ENCODE peak calls at places on chromosomes 5 and 9, in five cellular contexts. I, S, T, H and J are unnamed samples.

GRCh38 chr9:3674561-3674960 is 148.8 kb upstream of the RFX3 start:
- DNase-seq in I (no peak), S (no peak), T (no peak), H (no peak), J (no peak)

GRCh38 chr5:4011943-4012342 is 416.3 kb downstream of the IRX1 start:
- DNase-seq in I (no peak), S (no peak), T (no peak), H (no peak), J (no peak)

GRCh38 chr5:77900691-77901090 is 124.6 kb upstream of the TBCA start:
- DNase-seq in I (no peak), S (no peak), T (no peak), H (no peak), J (no peak)

GRCh38 chr9:114348906-114349482 is 19.3 kb downstream of the ORM2 start:
- DNase-seq in I (peak), S (peak), T (peak), H (peak), J (peak)

GRCh38 chr9:134939836-134940235 is 22.1 kb upstream of the FCN1 start:
- DNase-seq in I (no peak), S (no peak), T (no peak), H (no peak), J (no peak)

GRCh38 chr5:56669534-56670483 is 145.5 kb upstream of the MAP3K1 start:
- DNase-seq in I (no peak), S (no peak), T (peak), H (peak), J (peak)

GRCh38 chr5:97923496-97923895 is 740.4 kb upstream of the RIOK2 start:
- DNase-seq in I (no peak), S (no peak), T (no peak), H (no peak), J (no peak)

GRCh38 chr5:89869346-89869745 is 540.2 kb downstream of the CETN3 start:
- DNase-seq in I (no peak), S (no peak), T (no peak), H (no peak), J (no peak)

GRCh38 chr5:5585751-5586341 is 163.4 kb downstream of the ICE1 start:
- DNase-seq in I (no peak), S (no peak), T (no peak), H (no peak), J (no peak)

GRCh38 chr5:11973469-11973868 is 69.2 kb upstream of the CTNND2 start:
- DNase-seq in I (no peak), S (no peak), T (no peak), H (no peak), J (no peak)

GRCh38 chr9:32570262-32570661 is 2.7 kb downstream of the NDUFB6 start:
- DNase-seq in I (no peak), S (no peak), T (no peak), H (no peak), J (no peak)

GRCh38 chr5:87885727-87886126 is 382.9 kb downstream of the TMEM161B start:
- DNase-seq in I (no peak), S (no peak), T (no peak), H (no peak), J (no peak)

GRCh38 chr9:104746798-104747197 is 685 bp upstream of the NIPSNAP3A start:
- DNase-seq in I (no peak), S (no peak), T (no peak), H (no peak), J (no peak)

GRCh38 chr9:104748359-104749031 is 1.0 kb downstream of the NIPSNAP3A start:
- DNase-seq in I (peak), S (peak), T (peak), H (no peak), J (peak)

GRCh38 chr9:104746285-104746684 is 1.2 kb upstream of the NIPSNAP3A start:
- DNase-seq in I (no peak), S (no peak), T (no peak), H (no peak), J (no peak)

GRCh38 chr9:104747565-104748358 is at the start of gene NIPSNAP3A:
- DNase-seq in I (peak), S (peak), T (peak), H (peak), J (peak)

DNA sequence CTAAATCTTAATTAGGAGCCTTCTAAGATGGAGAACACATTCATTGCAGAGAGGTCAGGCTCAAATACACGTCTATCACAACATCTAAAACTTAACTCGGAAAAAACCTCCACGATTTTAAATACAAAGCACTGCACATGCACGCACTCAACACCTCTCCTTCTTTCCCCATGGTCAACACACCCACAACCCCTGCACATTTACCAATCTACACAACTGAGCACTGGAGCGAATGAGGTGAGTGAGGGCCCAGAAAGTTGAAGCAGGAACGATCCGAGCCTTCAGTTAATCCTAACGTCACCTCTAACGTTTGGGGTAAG is 278 bp upstream of the NIPSNAP3A start:
- DNase-seq in I (no peak), S (no peak), T (no peak), H (no peak), J (no peak)
- TF ChIP-seq MAFK in I (no peak), S (no peak), T (no peak), H (no peak), J (no peak)

GRCh38 chr5:96093340-96093739 is 131.7 kb upstream of the ELL2 start:
- DNase-seq in I (no peak), S (no peak), T (no peak), H (no peak), J (no peak)
- TF ChIP-seq MAFK in I (no peak), S (no peak), T (no peak), H (no peak), J (no peak)

GRCh38 chr5:178388381-178389030 is 155.9 kb upstream of the PHYKPL start:
- DNase-seq in I (no peak), S (no peak), T (peak), H (no peak), J (no peak)

GRCh38 chr5:178387856-178388190 is 155.2 kb upstream of the PHYKPL start:
- DNase-seq in I (no peak), S (no peak), T (no peak), H (no peak), J (no peak)

GRCh38 chr5:178385472-178385853 is 152.9 kb upstream of the PHYKPL start:
- DNase-seq in I (no peak), S (no peak), T (peak), H (no peak), J (no peak)

GRCh38 chr5:178386532-178386931 is 153.9 kb upstream of the PHYKPL start:
- DNase-seq in I (no peak), S (no peak), T (no peak), H (no peak), J (no peak)

GRCh38 chr5:178387061-178387855 is 154.7 kb upstream of the PHYKPL start:
- DNase-seq in I (no peak), S (no peak), T (no peak), H (no peak), J (no peak)
- TF ChIP-seq MAFK in I (no peak), S (no peak), T (no peak), H (no peak), J (no peak)

DNA sequence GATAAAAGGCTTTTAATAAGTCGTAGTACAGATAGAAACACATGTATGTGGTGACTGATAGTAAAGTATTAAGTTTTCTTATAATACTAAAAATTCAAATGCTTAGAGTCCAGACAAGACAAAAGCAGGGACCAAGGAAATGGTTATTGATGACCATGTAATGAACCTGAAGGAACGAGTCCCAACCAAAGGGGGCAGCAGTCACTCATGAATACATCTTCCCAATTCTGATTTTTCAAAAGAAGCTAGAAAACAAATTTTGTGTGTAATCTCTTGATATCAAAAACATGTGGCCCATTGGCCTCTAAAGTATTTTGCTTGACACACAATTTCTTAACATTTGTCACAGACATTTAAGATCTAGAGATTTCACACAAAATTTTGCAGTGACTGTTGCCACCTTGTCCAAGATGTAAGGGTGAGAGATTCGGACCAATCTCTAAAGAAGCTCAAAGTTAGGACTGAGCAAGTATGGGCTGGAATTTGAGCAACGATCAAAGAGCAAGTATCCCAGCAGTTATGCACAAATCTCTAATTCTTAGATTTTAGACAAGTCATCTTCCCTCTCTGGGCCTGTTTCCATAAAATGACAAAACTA is 66.8 kb downstream of the ARL15 start:
- DNase-seq in I (peak), S (peak), T (peak), H (no peak), J (peak)
- TF ChIP-seq MAFK in I (no peak), S (no peak), T (no peak), H (no peak), J (no peak)

GRCh38 chr5:124843596-124843899 is 97.1 kb upstream of the ZNF608 start:
- DNase-seq in I (no peak), S (no peak), T (no peak), H (no peak), J (no peak)

GRCh38 chr5:124849774-124850173 is 103.3 kb upstream of the ZNF608 start:
- DNase-seq in I (no peak), S (no peak), T (no peak), H (no peak), J (no peak)

GRCh38 chr5:124844371-124844770 is 97.9 kb upstream of the ZNF608 start:
- DNase-seq in I (no peak), S (no peak), T (no peak), H (no peak), J (no peak)

GRCh38 chr5:124842725-124843595 is 96.5 kb upstream of the ZNF608 start:
- DNase-seq in I (no peak), S (no peak), T (no peak), H (no peak), J (no peak)

DNA sequence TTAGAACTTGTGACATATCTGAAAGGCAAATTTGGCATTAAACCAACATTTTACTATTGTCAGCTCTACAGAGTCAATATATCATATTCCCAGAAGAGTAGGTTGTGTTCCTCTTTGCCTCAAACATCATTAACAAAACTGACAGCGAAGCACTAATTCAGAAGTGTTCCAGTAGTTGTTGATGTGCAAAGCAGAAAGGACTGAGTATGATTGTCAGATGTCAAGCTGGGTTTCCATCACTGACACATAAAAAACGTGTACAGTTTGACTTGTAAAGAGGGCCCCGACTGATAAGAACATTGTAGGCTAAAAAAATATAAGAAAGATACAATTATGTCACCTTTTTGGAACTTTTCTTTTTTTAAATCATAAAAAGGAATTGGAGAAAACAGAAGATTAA is 101.5 kb upstream of the ZNF608 start:
- DNase-seq in I (no peak), S (no peak), T (no peak), H (no peak), J (no peak)
- TF ChIP-seq MAFK in I (no peak), S (no peak), T (no peak), H (no peak), J (no peak)

GRCh38 chr5:179373101-179373934 is 28.1 kb upstream of the ADAMTS2 start:
- DNase-seq in I (no peak), S (no peak), T (no peak), H (no peak), J (no peak)
- TF ChIP-seq MAFK in I (no peak), S (no peak), T (no peak), H (no peak), J (no peak)

DNA sequence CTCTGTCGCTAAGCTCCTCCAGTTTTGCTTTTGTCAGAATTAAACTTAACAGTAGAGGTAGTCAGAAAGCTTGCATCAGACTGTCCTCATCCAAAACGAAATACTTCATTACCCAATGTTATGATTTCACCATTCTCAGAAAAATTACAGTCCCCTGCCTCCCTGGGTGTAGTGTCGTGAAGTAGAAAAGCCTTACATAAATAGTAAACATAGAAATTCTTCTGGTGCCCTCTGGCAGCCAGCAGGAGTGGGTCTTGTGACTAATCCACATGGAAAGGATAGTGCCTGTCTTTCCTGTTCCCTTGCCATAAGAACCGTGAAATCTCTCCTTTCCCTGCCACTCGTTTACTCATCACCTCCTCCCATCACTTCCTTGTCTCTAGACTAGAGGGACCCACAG is 230.6 kb downstream of the GNA14 start:
- DNase-seq in I (no peak), S (no peak), T (peak), H (no peak), J (no peak)
- TF ChIP-seq MAFK in I (no peak), S (no peak), T (no peak), H (no peak), J (no peak)